ENCODE peak calls at places on chromosomes 4 and X, in six cellular contexts. B, N, C, Y, U and M are unnamed samples.

GRCh38 chr4:70688795-70689231 is 481 bp downstream of the UTP3 start:
- DNase-seq in Y (peak), U (no peak), C (no peak), N (no peak), B (no peak), M (no peak)

GRCh38 chr4:15714616-15715015 is 11.8 kb downstream of the BST1 start:
- DNase-seq in C (no peak), Y (peak), U (no peak), N (no peak), B (no peak), M (no peak)

GRCh38 chrX:46319750-46320149 is 225.5 kb downstream of the ZNF674 start:
- DNase-seq in B (no peak), N (no peak), U (no peak), C (no peak), Y (no peak), M (no peak)

GRCh38 chrX:56788717-56789122 is 59.7 kb downstream of the NBDY start:
- DNase-seq in B (peak), Y (no peak), C (no peak), N (no peak), U (no peak), M (no peak)

GRCh38 chr4:160745126-160745525 is 1418.7 kb downstream of the FSTL5 start:
- DNase-seq in U (no peak), Y (no peak), C (no peak), B (no peak), N (no peak), M (no peak)

GRCh38 chr4:117479673-117480072 is 394.3 kb upstream of the TRAM1L1 start:
- DNase-seq in N (no peak), U (no peak), Y (no peak), C (no peak), B (no peak), M (peak)

GRCh38 chrX:135308345-135308855 is 880 bp upstream of the ETDC start:
- DNase-seq in B (no peak), U (no peak), Y (no peak), C (no peak), N (no peak), M (no peak)

GRCh38 chr4:43512253-43512652 is 619.7 kb downstream of the GRXCR1 start:
- DNase-seq in U (no peak), N (no peak), C (no peak), Y (no peak), B (no peak), M (no peak)

GRCh38 chr4:146076081-146076480 is 99.4 kb upstream of the LSM6 start:
- DNase-seq in B (no peak), N (no peak), Y (no peak), U (no peak), C (no peak), M (no peak)

GRCh38 chrX:27910412-27910811 is 70.8 kb downstream of the DCAF8L1 start:
- DNase-seq in C (no peak), B (no peak), U (no peak), Y (no peak), N (no peak), M (no peak)

GRCh38 chrX:86805241-86805640 is 657.0 kb downstream of the DACH2 start:
- DNase-seq in N (no peak), Y (no peak), C (no peak), U (no peak), B (no peak), M (no peak)

GRCh38 chr4:94348705-94349104 is 6.1 kb upstream of the HPGDS start:
- DNase-seq in U (no peak), Y (no peak), B (no peak), N (no peak), C (no peak), M (no peak)

GRCh38 chr4:849478-850175 is 23.7 kb upstream of the CPLX1 start:
- DNase-seq in U (no peak), N (no peak), B (no peak), Y (no peak), C (no peak), M (no peak)

GRCh38 chr4:680565-680930 is 6.2 kb downstream of the MYL5 start:
- DNase-seq in Y (no peak), C (no peak), U (no peak), B (no peak), N (no peak), M (peak)

GRCh38 chr4:158996669-158997074 is 106.2 kb upstream of the RAPGEF2 start:
- DNase-seq in U (no peak), C (no peak), Y (peak), N (peak), B (no peak), M (no peak)

GRCh38 chrX:112211459-112211858 is 128.9 kb upstream of the TRPC5 start:
- DNase-seq in N (no peak), C (no peak), U (no peak), Y (no peak), B (no peak), M (peak)

GRCh38 chr4:117376700-117377099 is 291.3 kb upstream of the TRAM1L1 start:
- DNase-seq in N (no peak), U (no peak), B (no peak), Y (no peak), C (no peak), M (no peak)

GRCh38 chr4:85774489-85774888 is 299.5 kb downstream of the ARHGAP24 start:
- DNase-seq in U (no peak), B (no peak), Y (no peak), N (no peak), C (no peak), M (no peak)

GRCh38 chrX:140034916-140035315 is 69.6 kb upstream of the CXorf66 start:
- DNase-seq in N (no peak), U (no peak), Y (no peak), C (peak), B (no peak), M (no peak)

GRCh38 chrX:97616883-97617510 is 733.3 kb downstream of the RPA4 start:
- DNase-seq in B (no peak), C (no peak), Y (peak), U (peak), N (peak), M (peak)

GRCh38 chrX:137187540-137187939 is 153.7 kb upstream of the GPR101 start:
- DNase-seq in C (no peak), B (no peak), U (no peak), Y (no peak), N (no peak), M (no peak)

GRCh38 chrX:71540801-71541545 is 8.1 kb downstream of the OGT start:
- DNase-seq in C (no peak), B (no peak), N (no peak), Y (no peak), U (no peak), M (peak)

GRCh38 chr4:48340276-48340904 is 939 bp upstream of the SLAIN2 start:
- DNase-seq in U (no peak), C (peak), B (peak), N (peak), Y (peak), M (peak)

GRCh38 chr4:188986271-188986689 is 847.0 kb downstream of the TRIML1 start:
- DNase-seq in U (no peak), N (peak), C (no peak), B (no peak), Y (peak), M (no peak)

GRCh38 chr4:67725132-67725531 is 24.2 kb upstream of the UBA6 start:
- DNase-seq in Y (no peak), C (no peak), N (no peak), U (no peak), B (peak), M (no peak)

GRCh38 chr4:121195649-121196048 is 31.5 kb upstream of the TNIP3 start:
- DNase-seq in Y (no peak), B (no peak), U (no peak), N (no peak), C (peak), M (no peak)

GRCh38 chrX:21730011-21730410 is 27.9 kb downstream of the SMPX start:
- DNase-seq in C (no peak), N (no peak), B (no peak), U (no peak), Y (no peak), M (no peak)

GRCh38 chrX:71198066-71198465 is 25.0 kb upstream of the GJB1 start:
- DNase-seq in B (no peak), U (peak), C (no peak), Y (no peak), N (no peak), M (peak)

DNA sequence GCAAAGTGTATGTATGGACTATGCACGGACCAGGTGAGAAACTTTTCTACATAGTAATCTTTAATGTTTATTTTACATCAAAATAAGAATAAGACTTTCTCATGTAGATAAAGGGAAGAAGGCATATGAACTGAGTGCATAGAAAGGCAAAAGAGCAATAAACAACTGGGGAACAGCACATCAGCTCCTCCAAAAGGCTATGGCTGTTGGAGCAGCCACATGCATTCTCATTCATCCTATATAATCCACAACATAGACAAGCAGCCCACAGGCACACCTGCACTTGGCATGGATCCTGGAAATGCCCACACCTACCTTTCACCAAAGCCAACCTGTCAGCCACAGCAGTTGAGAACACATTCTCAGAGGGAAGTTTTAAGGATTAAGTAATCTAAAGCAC is 586.9 kb upstream of the INTU start:
- DNase-seq in C (no peak), U (no peak), Y (no peak), N (no peak), B (no peak), M (no peak)
- TF ChIP-seq CTCF in C (no peak), U (no peak), Y (no peak), N (no peak), B (no peak), M (no peak)

GRCh38 chr4:165382640-165383039 is 3.8 kb downstream of the CPE start:
- DNase-seq in Y (no peak), B (no peak), N (no peak), C (no peak), U (no peak), M (no peak)
- H3K4me3 ChIP-seq in Y (no peak), B (no peak), N (no peak), C (no peak), U (no peak), M (no peak)

GRCh38 chr4:3417448-3417847 is 24.3 kb upstream of the HGFAC start:
- DNase-seq in B (no peak), N (no peak), U (no peak), Y (no peak), C (no peak), M (no peak)

GRCh38 chr4:3419836-3420605 is 21.7 kb upstream of the HGFAC start:
- DNase-seq in C (no peak), U (no peak), B (no peak), N (no peak), Y (no peak), M (no peak)

GRCh38 chr4:3416270-3416669 is 25.5 kb upstream of the HGFAC start:
- DNase-seq in Y (no peak), B (no peak), C (no peak), U (no peak), N (no peak), M (no peak)

GRCh38 chr4:3416821-3417221 is 24.9 kb upstream of the HGFAC start:
- DNase-seq in Y (no peak), U (no peak), N (no peak), C (no peak), B (no peak), M (no peak)

GRCh38 chr4:3418029-3418762 is 23.6 kb upstream of the HGFAC start:
- DNase-seq in N (no peak), Y (no peak), B (no peak), U (no peak), C (no peak), M (no peak)
- TF ChIP-seq CTCF in N (no peak), Y (peak), B (no peak), U (peak), C (peak), M (no peak)

DNA sequence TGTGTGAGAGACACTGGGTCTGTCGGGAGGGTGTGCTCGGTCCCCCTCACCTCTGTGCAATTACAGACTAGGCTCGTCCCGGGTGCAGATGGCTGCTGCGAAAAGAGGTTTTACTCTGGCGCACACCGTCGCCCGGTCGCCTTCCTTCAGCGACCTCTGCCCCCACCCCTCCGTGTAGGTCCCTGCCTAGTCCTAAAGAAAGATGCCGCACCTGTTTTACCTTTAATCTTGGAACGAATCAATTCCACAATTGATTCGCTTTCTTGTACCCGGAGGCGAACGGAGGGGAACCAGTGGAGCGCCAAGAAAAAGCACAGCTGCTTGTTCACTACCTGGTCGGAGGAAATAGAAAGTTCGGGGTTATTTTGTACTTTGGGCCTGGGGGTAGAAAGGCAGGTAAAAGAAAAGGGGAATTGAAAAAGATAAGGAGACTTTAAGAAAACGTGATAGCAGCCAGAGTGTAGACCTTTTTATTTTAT is 1.2 kb downstream of the NPNT start:
- DNase-seq in N (no peak), C (no peak), B (no peak), Y (no peak), U (no peak), M (peak)
- H3K4me3 ChIP-seq in N (no peak), C (peak), B (peak), Y (no peak), U (peak), M (peak)

GRCh38 chr4:108779958-108780357 is 17.1 kb upstream of the ETNPPL start:
- DNase-seq in U (no peak), B (no peak), C (no peak), N (no peak), Y (no peak), M (no peak)

GRCh38 chr4:108772402-108772801 is 9.5 kb upstream of the ETNPPL start:
- DNase-seq in B (no peak), Y (no peak), N (no peak), C (no peak), U (no peak), M (no peak)

GRCh38 chr4:108775921-108776320 is 13.1 kb upstream of the ETNPPL start:
- DNase-seq in B (no peak), C (no peak), U (no peak), Y (no peak), N (no peak), M (no peak)

DNA sequence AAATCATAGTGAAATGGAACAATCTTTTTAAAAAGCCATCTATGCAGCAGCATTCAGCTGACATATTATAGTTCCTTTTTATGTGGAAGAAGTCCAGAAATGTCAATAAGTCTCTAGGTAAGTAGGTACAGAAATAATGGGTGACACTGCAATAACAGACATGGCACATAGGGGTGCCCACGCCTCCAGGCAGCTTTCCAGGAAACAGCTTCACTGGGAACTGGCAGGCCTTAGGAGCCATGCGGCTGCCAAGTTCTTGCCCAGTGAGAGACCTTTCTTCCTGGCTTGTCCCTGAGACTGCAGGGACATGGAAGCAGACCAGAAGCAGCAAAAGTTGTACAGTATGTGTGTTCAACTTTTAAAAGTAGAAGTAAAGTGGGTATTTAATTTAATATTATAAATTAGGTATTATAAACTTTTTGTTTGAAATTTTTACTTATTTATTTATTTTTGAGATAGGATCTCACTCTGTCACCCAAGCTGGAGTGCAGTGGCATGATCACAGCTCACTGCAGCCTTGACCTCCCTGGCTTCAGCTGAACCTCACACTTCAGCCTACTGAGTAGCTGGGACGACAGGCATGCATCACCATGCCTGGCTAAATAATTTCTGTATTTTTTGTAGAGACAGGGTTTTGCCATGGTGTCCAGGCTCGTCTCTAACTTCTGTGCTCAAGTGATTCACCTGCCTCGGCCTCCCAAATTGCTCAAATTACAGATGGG is 12.1 kb upstream of the ETNPPL start:
- DNase-seq in U (no peak), Y (no peak), N (no peak), C (no peak), B (peak), M (no peak)
- TF ChIP-seq CTCF in U (no peak), Y (no peak), N (no peak), C (no peak), B (peak), M (no peak)

GRCh38 chr4:102819588-102820365 is 7.6 kb downstream of the UBE2D3 start:
- DNase-seq in B (no peak), N (no peak), Y (peak), C (no peak), U (no peak), M (no peak)

GRCh38 chr4:102815981-102816380 is 11.4 kb downstream of the UBE2D3 start:
- DNase-seq in N (peak), U (no peak), B (no peak), C (no peak), Y (peak), M (no peak)

GRCh38 chr4:102817613-102818268 is 9.6 kb downstream of the UBE2D3 start:
- DNase-seq in C (no peak), U (no peak), N (no peak), B (no peak), Y (no peak), M (no peak)

GRCh38 chr4:102817021-102817605 is 10.2 kb downstream of the UBE2D3 start:
- DNase-seq in C (no peak), B (no peak), N (no peak), U (no peak), Y (no peak), M (no peak)
- H3K4me3 ChIP-seq in C (no peak), B (no peak), N (no peak), U (no peak), Y (no peak), M (no peak)